ENCODE peak calls at places on chromosomes 16 and 17, in seven cellular contexts. One of them, this sample, is unnamed.

GRCh38 chr16:68197250-68197649 is 38.7 kb downstream of the ESRP2 start:
- DNase-seq in stomach: no peak
- DNase-seq in heart right ventricle: no peak
- DNase-seq in heart left ventricle: no peak
- DNase-seq in fibroblast of villous mesenchyme: no peak
- DNase-seq in AG04450: no peak
- DNase-seq in esophagus muscularis mucosa: no peak
- DNase-seq in this sample: no peak

GRCh38 chr17:77840156-77840555 is 118.3 kb upstream of the TNRC6C start:
- DNase-seq in stomach: no peak
- DNase-seq in heart right ventricle: no peak
- DNase-seq in heart left ventricle: no peak
- DNase-seq in fibroblast of villous mesenchyme: peak
- DNase-seq in AG04450: no peak
- DNase-seq in esophagus muscularis mucosa: no peak
- DNase-seq in this sample: peak

GRCh38 chr17:17495448-17496188 is 577 bp downstream of the RASD1 start:
- DNase-seq in stomach: no peak
- DNase-seq in heart right ventricle: peak
- DNase-seq in heart left ventricle: no peak
- DNase-seq in fibroblast of villous mesenchyme: peak
- DNase-seq in AG04450: no peak
- DNase-seq in esophagus muscularis mucosa: no peak
- DNase-seq in this sample: peak

GRCh38 chr17:31339906-31340661 is 18.7 kb upstream of the EVI2A start:
- DNase-seq in stomach: no peak
- DNase-seq in heart right ventricle: no peak
- DNase-seq in heart left ventricle: no peak
- DNase-seq in fibroblast of villous mesenchyme: peak
- DNase-seq in AG04450: no peak
- DNase-seq in esophagus muscularis mucosa: no peak
- DNase-seq in this sample: peak

GRCh38 chr17:38512473-38513058 is 84.3 kb downstream of the ARHGAP23 start:
- DNase-seq in stomach: no peak
- DNase-seq in heart right ventricle: no peak
- DNase-seq in heart left ventricle: no peak
- DNase-seq in fibroblast of villous mesenchyme: no peak
- DNase-seq in AG04450: no peak
- DNase-seq in esophagus muscularis mucosa: no peak
- DNase-seq in this sample: no peak

GRCh38 chr17:42288985-42289862 is 926 bp downstream of the STAT5A start:
- DNase-seq in stomach: peak
- DNase-seq in heart right ventricle: peak
- DNase-seq in heart left ventricle: no peak
- DNase-seq in fibroblast of villous mesenchyme: no peak
- DNase-seq in AG04450: no peak
- DNase-seq in esophagus muscularis mucosa: no peak
- DNase-seq in this sample: no peak

GRCh38 chr16:24478401-24478800 is 61.0 kb upstream of the RBBP6 start:
- DNase-seq in stomach: no peak
- DNase-seq in heart right ventricle: no peak
- DNase-seq in heart left ventricle: no peak
- DNase-seq in fibroblast of villous mesenchyme: no peak
- DNase-seq in AG04450: no peak
- DNase-seq in esophagus muscularis mucosa: no peak
- DNase-seq in this sample: no peak

GRCh38 chr17:37388266-37388665 is 12.5 kb downstream of the C17orf78 start:
- DNase-seq in stomach: no peak
- DNase-seq in heart right ventricle: no peak
- DNase-seq in heart left ventricle: no peak
- DNase-seq in fibroblast of villous mesenchyme: peak
- DNase-seq in AG04450: no peak
- DNase-seq in esophagus muscularis mucosa: no peak
- DNase-seq in this sample: peak

GRCh38 chr16:578870-579405 is 9.2 kb downstream of the PIGQ start:
- DNase-seq in stomach: peak
- DNase-seq in heart right ventricle: peak
- DNase-seq in heart left ventricle: peak
- DNase-seq in fibroblast of villous mesenchyme: peak
- DNase-seq in AG04450: no peak
- DNase-seq in esophagus muscularis mucosa: no peak
- DNase-seq in this sample: peak
- H3K4me3 ChIP-seq in stomach: peak
- H3K4me3 ChIP-seq in heart right ventricle: peak
- H3K4me3 ChIP-seq in heart left ventricle: peak
- H3K4me3 ChIP-seq in fibroblast of villous mesenchyme: peak
- H3K4me3 ChIP-seq in AG04450: no peak
- H3K4me3 ChIP-seq in esophagus muscularis mucosa: no peak
- H3K4me3 ChIP-seq in this sample: no peak

GRCh38 chr16:67028555-67029248 is at the start of gene CBFB:
- DNase-seq in stomach: peak
- DNase-seq in heart right ventricle: peak
- DNase-seq in heart left ventricle: peak
- DNase-seq in fibroblast of villous mesenchyme: peak
- DNase-seq in AG04450: peak
- DNase-seq in esophagus muscularis mucosa: peak
- DNase-seq in this sample: peak
- TF ChIP-seq CTCF in stomach: no peak
- TF ChIP-seq CTCF in heart right ventricle: no peak
- TF ChIP-seq CTCF in heart left ventricle: no peak
- TF ChIP-seq CTCF in fibroblast of villous mesenchyme: peak
- TF ChIP-seq CTCF in AG04450: peak
- TF ChIP-seq CTCF in esophagus muscularis mucosa: no peak
- TF ChIP-seq CTCF in this sample: peak

GRCh38 chr17:75345514-75346167 is 56.4 kb upstream of the SLC25A19 start:
- DNase-seq in stomach: no peak
- DNase-seq in heart right ventricle: no peak
- DNase-seq in heart left ventricle: no peak
- DNase-seq in fibroblast of villous mesenchyme: no peak
- DNase-seq in AG04450: no peak
- DNase-seq in esophagus muscularis mucosa: no peak
- DNase-seq in this sample: no peak
- H3K4me3 ChIP-seq in stomach: no peak
- H3K4me3 ChIP-seq in heart right ventricle: no peak
- H3K4me3 ChIP-seq in heart left ventricle: no peak
- H3K4me3 ChIP-seq in fibroblast of villous mesenchyme: no peak
- H3K4me3 ChIP-seq in AG04450: no peak
- H3K4me3 ChIP-seq in esophagus muscularis mucosa: no peak
- H3K4me3 ChIP-seq in this sample: no peak

GRCh38 chr16:1458336-1458976 is 14.1 kb upstream of the CCDC154 start:
- DNase-seq in stomach: no peak
- DNase-seq in heart right ventricle: no peak
- DNase-seq in heart left ventricle: no peak
- DNase-seq in fibroblast of villous mesenchyme: no peak
- DNase-seq in AG04450: no peak
- DNase-seq in esophagus muscularis mucosa: no peak
- DNase-seq in this sample: no peak
- TF ChIP-seq CTCF in stomach: no peak
- TF ChIP-seq CTCF in heart right ventricle: no peak
- TF ChIP-seq CTCF in heart left ventricle: no peak
- TF ChIP-seq CTCF in fibroblast of villous mesenchyme: no peak
- TF ChIP-seq CTCF in AG04450: no peak
- TF ChIP-seq CTCF in esophagus muscularis mucosa: no peak
- TF ChIP-seq CTCF in this sample: no peak